ENCODE peak calls at places on chromosomes 12 and 14, in five cellular contexts. One of them, this sample, is unnamed.

GRCh38 chr12:70366581-70367267 is 634 bp downstream of the KCNMB4 start:
- DNase-seq in AG04449: no peak
- DNase-seq in activated T-cell treated with anti-CD3 and anti-CD28 coated beads for 1 hour: peak
- DNase-seq in aorta: peak
- DNase-seq in left cardiac atrium: peak
- DNase-seq in this sample: peak

GRCh38 chr12:2064078-2064507 is 11.3 kb downstream of the CACNA1C start:
- DNase-seq in AG04449: no peak
- DNase-seq in activated T-cell treated with anti-CD3 and anti-CD28 coated beads for 1 hour: no peak
- DNase-seq in aorta: no peak
- DNase-seq in left cardiac atrium: no peak
- DNase-seq in this sample: no peak

GRCh38 chr12:53324113-53324778 is 2.8 kb upstream of the AAAS start:
- DNase-seq in AG04449: no peak
- DNase-seq in activated T-cell treated with anti-CD3 and anti-CD28 coated beads for 1 hour: peak
- DNase-seq in aorta: peak
- DNase-seq in left cardiac atrium: no peak
- DNase-seq in this sample: no peak

GRCh38 chr12:77615331-77615730 is 215.4 kb upstream of the NAV3 start:
- DNase-seq in AG04449: no peak
- DNase-seq in activated T-cell treated with anti-CD3 and anti-CD28 coated beads for 1 hour: no peak
- DNase-seq in aorta: no peak
- DNase-seq in left cardiac atrium: no peak
- DNase-seq in this sample: no peak

GRCh38 chr14:93709249-93709648 is 79.0 kb downstream of the PRIMA1 start:
- DNase-seq in AG04449: no peak
- DNase-seq in activated T-cell treated with anti-CD3 and anti-CD28 coated beads for 1 hour: no peak
- DNase-seq in aorta: no peak
- DNase-seq in left cardiac atrium: no peak
- DNase-seq in this sample: no peak

GRCh38 chr12:88413561-88414095 is 166.6 kb downstream of the KITLG start:
- DNase-seq in AG04449: no peak
- DNase-seq in activated T-cell treated with anti-CD3 and anti-CD28 coated beads for 1 hour: no peak
- DNase-seq in aorta: no peak
- DNase-seq in left cardiac atrium: no peak
- DNase-seq in this sample: no peak

GRCh38 chr12:129902371-129903091 is 1.3 kb downstream of the TMEM132D start:
- DNase-seq in AG04449: no peak
- DNase-seq in activated T-cell treated with anti-CD3 and anti-CD28 coated beads for 1 hour: no peak
- DNase-seq in aorta: no peak
- DNase-seq in left cardiac atrium: no peak
- DNase-seq in this sample: no peak

GRCh38 chr14:102949062-102949800 is 26.8 kb downstream of the AMN start:
- DNase-seq in AG04449: peak
- DNase-seq in activated T-cell treated with anti-CD3 and anti-CD28 coated beads for 1 hour: no peak
- DNase-seq in aorta: peak
- DNase-seq in left cardiac atrium: no peak
- DNase-seq in this sample: no peak

GRCh38 chr12:52233462-52234141 is 559 bp downstream of the KRT7 start:
- DNase-seq in AG04449: no peak
- DNase-seq in activated T-cell treated with anti-CD3 and anti-CD28 coated beads for 1 hour: no peak
- DNase-seq in aorta: no peak
- DNase-seq in left cardiac atrium: no peak
- DNase-seq in this sample: no peak

GRCh38 chr12:115599251-115599811 is 678.2 kb downstream of the MED13L start:
- DNase-seq in AG04449: no peak
- DNase-seq in activated T-cell treated with anti-CD3 and anti-CD28 coated beads for 1 hour: no peak
- DNase-seq in aorta: no peak
- DNase-seq in left cardiac atrium: peak
- DNase-seq in this sample: peak

GRCh38 chr14:39739796-39740195 is 307.6 kb upstream of the FBXO33 start:
- DNase-seq in AG04449: no peak
- DNase-seq in activated T-cell treated with anti-CD3 and anti-CD28 coated beads for 1 hour: no peak
- DNase-seq in aorta: peak
- DNase-seq in left cardiac atrium: no peak
- DNase-seq in this sample: no peak

GRCh38 chr12:114319422-114319821 is 86.5 kb downstream of the TBX5 start:
- DNase-seq in AG04449: no peak
- DNase-seq in activated T-cell treated with anti-CD3 and anti-CD28 coated beads for 1 hour: no peak
- DNase-seq in aorta: peak
- DNase-seq in left cardiac atrium: peak
- DNase-seq in this sample: no peak

GRCh38 chr12:10397311-10397710 is 7.5 kb upstream of the KLRK1 start:
- DNase-seq in AG04449: no peak
- DNase-seq in activated T-cell treated with anti-CD3 and anti-CD28 coated beads for 1 hour: no peak
- DNase-seq in aorta: no peak
- DNase-seq in left cardiac atrium: no peak
- DNase-seq in this sample: no peak

GRCh38 chr14:75307700-75308379 is 29.2 kb downstream of the FOS start:
- DNase-seq in AG04449: no peak
- DNase-seq in activated T-cell treated with anti-CD3 and anti-CD28 coated beads for 1 hour: peak
- DNase-seq in aorta: peak
- DNase-seq in left cardiac atrium: peak
- DNase-seq in this sample: peak

GRCh38 chr12:133026996-133027395 is 10.3 kb upstream of the ZNF84 start:
- DNase-seq in AG04449: no peak
- DNase-seq in activated T-cell treated with anti-CD3 and anti-CD28 coated beads for 1 hour: no peak
- DNase-seq in aorta: no peak
- DNase-seq in left cardiac atrium: no peak
- DNase-seq in this sample: no peak

GRCh38 chr14:50530794-50531193 is 1.6 kb downstream of the MAP4K5 start:
- DNase-seq in AG04449: no peak
- DNase-seq in activated T-cell treated with anti-CD3 and anti-CD28 coated beads for 1 hour: no peak
- DNase-seq in aorta: no peak
- DNase-seq in left cardiac atrium: no peak
- DNase-seq in this sample: no peak

GRCh38 chr14:105299654-105300541 is 903 bp downstream of the BRF1 start:
- DNase-seq in AG04449: no peak
- DNase-seq in activated T-cell treated with anti-CD3 and anti-CD28 coated beads for 1 hour: no peak
- DNase-seq in aorta: peak
- DNase-seq in left cardiac atrium: peak
- DNase-seq in this sample: no peak

GRCh38 chr14:92937229-92937937 is 14.4 kb downstream of the CHGA start:
- DNase-seq in AG04449: no peak
- DNase-seq in activated T-cell treated with anti-CD3 and anti-CD28 coated beads for 1 hour: no peak
- DNase-seq in aorta: no peak
- DNase-seq in left cardiac atrium: no peak
- DNase-seq in this sample: peak

GRCh38 chr12:122984612-122985358 is 4.3 kb downstream of the ARL6IP4 start:
- DNase-seq in AG04449: no peak
- DNase-seq in activated T-cell treated with anti-CD3 and anti-CD28 coated beads for 1 hour: no peak
- DNase-seq in aorta: peak
- DNase-seq in left cardiac atrium: peak
- DNase-seq in this sample: no peak

GRCh38 chr14:31880935-31881334 is 196.2 kb upstream of the ARHGAP5 start:
- DNase-seq in AG04449: peak
- DNase-seq in activated T-cell treated with anti-CD3 and anti-CD28 coated beads for 1 hour: no peak
- DNase-seq in aorta: no peak
- DNase-seq in left cardiac atrium: no peak
- DNase-seq in this sample: no peak

GRCh38 chr12:54723653-54724256 is 75.6 kb upstream of the DCD start:
- DNase-seq in AG04449: no peak
- DNase-seq in activated T-cell treated with anti-CD3 and anti-CD28 coated beads for 1 hour: peak
- DNase-seq in aorta: no peak
- DNase-seq in left cardiac atrium: no peak
- DNase-seq in this sample: no peak

GRCh38 chr12:120327593-120327992 is at the start of gene PLA2G1B:
- DNase-seq in AG04449: no peak
- DNase-seq in activated T-cell treated with anti-CD3 and anti-CD28 coated beads for 1 hour: no peak
- DNase-seq in aorta: no peak
- DNase-seq in left cardiac atrium: no peak
- DNase-seq in this sample: no peak

GRCh38 chr12:125295550-125295949 is 230.3 kb downstream of the AACS start:
- DNase-seq in AG04449: no peak
- DNase-seq in activated T-cell treated with anti-CD3 and anti-CD28 coated beads for 1 hour: no peak
- DNase-seq in aorta: no peak
- DNase-seq in left cardiac atrium: no peak
- DNase-seq in this sample: no peak

GRCh38 chr12:89225401-89225800 is 126.9 kb downstream of the DUSP6 start:
- DNase-seq in AG04449: no peak
- DNase-seq in activated T-cell treated with anti-CD3 and anti-CD28 coated beads for 1 hour: peak
- DNase-seq in aorta: no peak
- DNase-seq in left cardiac atrium: peak
- DNase-seq in this sample: no peak

GRCh38 chr12:90013409-90013808 is 304.8 kb upstream of the ATP2B1 start:
- DNase-seq in AG04449: no peak
- DNase-seq in activated T-cell treated with anti-CD3 and anti-CD28 coated beads for 1 hour: no peak
- DNase-seq in aorta: no peak
- DNase-seq in left cardiac atrium: no peak
- DNase-seq in this sample: no peak

GRCh38 chr14:95327558-95328374 is 8.1 kb upstream of the CLMN start:
- DNase-seq in AG04449: no peak
- DNase-seq in activated T-cell treated with anti-CD3 and anti-CD28 coated beads for 1 hour: no peak
- DNase-seq in aorta: no peak
- DNase-seq in left cardiac atrium: no peak
- DNase-seq in this sample: no peak

GRCh38 chr12:63064080-63064479 is 86.9 kb downstream of the AVPR1A start:
- DNase-seq in AG04449: peak
- DNase-seq in activated T-cell treated with anti-CD3 and anti-CD28 coated beads for 1 hour: no peak
- DNase-seq in aorta: no peak
- DNase-seq in left cardiac atrium: no peak
- DNase-seq in this sample: no peak

GRCh38 chr14:53978194-53978593 is 21.6 kb upstream of the BMP4 start:
- DNase-seq in AG04449: no peak
- DNase-seq in activated T-cell treated with anti-CD3 and anti-CD28 coated beads for 1 hour: no peak
- DNase-seq in aorta: no peak
- DNase-seq in left cardiac atrium: no peak
- DNase-seq in this sample: no peak

GRCh38 chr14:88228519-88229236 is 94.4 kb downstream of the KCNK10 start:
- DNase-seq in AG04449: no peak
- DNase-seq in activated T-cell treated with anti-CD3 and anti-CD28 coated beads for 1 hour: no peak
- DNase-seq in aorta: no peak
- DNase-seq in left cardiac atrium: no peak
- DNase-seq in this sample: no peak

GRCh38 chr12:52929538-52929937 is 19.4 kb upstream of the KRT18 start:
- DNase-seq in AG04449: no peak
- DNase-seq in activated T-cell treated with anti-CD3 and anti-CD28 coated beads for 1 hour: no peak
- DNase-seq in aorta: no peak
- DNase-seq in left cardiac atrium: no peak
- DNase-seq in this sample: no peak

GRCh38 chr14:91503000-91503504 is 7.1 kb downstream of the PPP4R3A start:
- DNase-seq in AG04449: no peak
- DNase-seq in activated T-cell treated with anti-CD3 and anti-CD28 coated beads for 1 hour: no peak
- DNase-seq in aorta: no peak
- DNase-seq in left cardiac atrium: no peak
- DNase-seq in this sample: no peak

GRCh38 chr12:64753427-64753826 is 5.8 kb downstream of the GNS start:
- DNase-seq in AG04449: no peak
- DNase-seq in activated T-cell treated with anti-CD3 and anti-CD28 coated beads for 1 hour: no peak
- DNase-seq in aorta: no peak
- DNase-seq in left cardiac atrium: no peak
- DNase-seq in this sample: no peak

This sample was measured in NCI-H1436.